ENCODE peak calls at places on chromosomes 2 and 18, in nine cellular contexts. N is nephron progenitor cell, P is Peyer's patch, E is lower lobe of right lung, J is neural crest cell, G is fibroblast of lung, K is HFF-Myc, C is RWPE1, I is upper lobe of right lung. Q is an unnamed sample.

GRCh38 chr2:172708247-172708646 is 27.4 kb upstream of the RAPGEF4 start:
- DNase-seq in N (no peak), P (no peak), E (no peak), J (no peak), G (no peak), K (no peak), C (no peak), I (no peak), Q (no peak)

GRCh38 chr2:58521803-58522602 is 280.9 kb upstream of the FANCL start:
- DNase-seq in N (no peak), P (no peak), E (no peak), J (no peak), G (peak; percentile 72), K (no peak), C (no peak), I (no peak), Q (no peak)

GRCh38 chr18:10402876-10403559 is 51.4 kb upstream of the APCDD1 start:
- DNase-seq in N (no peak), P (no peak), E (no peak), J (no peak), G (no peak), K (no peak), C (no peak), I (no peak), Q (no peak)

GRCh38 chr2:79040967-79041582 is 15.6 kb downstream of the REG3G start:
- DNase-seq in N (peak; percentile 5), P (no peak), E (no peak), J (no peak), G (no peak), K (no peak), C (peak; percentile 19), I (no peak), Q (no peak)

GRCh38 chr18:7683753-7684152 is 116.6 kb downstream of the PTPRM start:
- DNase-seq in N (no peak), P (no peak), E (no peak), J (no peak), G (no peak), K (no peak), C (no peak), I (no peak), Q (no peak)

GRCh38 chr2:71282493-71282892 is 49.1 kb upstream of the ZNF638 start:
- DNase-seq in N (no peak), P (no peak), E (no peak), J (no peak), G (no peak), K (no peak), C (no peak), I (no peak), Q (no peak)

GRCh38 chr2:240631561-240632290 is 6.4 kb downstream of the GPR35 start:
- DNase-seq in N (no peak), P (peak; percentile 39), E (no peak), J (no peak), G (no peak), K (no peak), C (no peak), I (peak; percentile 45), Q (no peak)

GRCh38 chr2:55581875-55582547 is 35.4 kb downstream of the PPP4R3B start:
- DNase-seq in N (no peak), P (no peak), E (no peak), J (no peak), G (peak; percentile 37), K (no peak), C (no peak), I (no peak), Q (no peak)

GRCh38 chr2:189439342-189439741 is 1.9 kb upstream of the WDR75 start:
- DNase-seq in N (no peak), P (no peak), E (no peak), J (no peak), G (no peak), K (no peak), C (no peak), I (no peak), Q (no peak)
- TF ChIP-seq CTCF in N (peak; percentile 30), P (peak; percentile 42), E (no peak), J (peak; percentile 51), G (no peak), K (peak; percentile 15), C (no peak), I (no peak), Q (no peak)

GRCh38 chr18:33020877-33021276 is 248.1 kb upstream of the KLHL14 start:
- DNase-seq in N (no peak), P (no peak), E (no peak), J (no peak), G (no peak), K (no peak), C (no peak), I (no peak), Q (no peak)
- TF ChIP-seq CTCF in N (no peak), P (no peak), E (no peak), J (no peak), G (no peak), K (no peak), C (no peak), I (no peak), Q (no peak)

DNA sequence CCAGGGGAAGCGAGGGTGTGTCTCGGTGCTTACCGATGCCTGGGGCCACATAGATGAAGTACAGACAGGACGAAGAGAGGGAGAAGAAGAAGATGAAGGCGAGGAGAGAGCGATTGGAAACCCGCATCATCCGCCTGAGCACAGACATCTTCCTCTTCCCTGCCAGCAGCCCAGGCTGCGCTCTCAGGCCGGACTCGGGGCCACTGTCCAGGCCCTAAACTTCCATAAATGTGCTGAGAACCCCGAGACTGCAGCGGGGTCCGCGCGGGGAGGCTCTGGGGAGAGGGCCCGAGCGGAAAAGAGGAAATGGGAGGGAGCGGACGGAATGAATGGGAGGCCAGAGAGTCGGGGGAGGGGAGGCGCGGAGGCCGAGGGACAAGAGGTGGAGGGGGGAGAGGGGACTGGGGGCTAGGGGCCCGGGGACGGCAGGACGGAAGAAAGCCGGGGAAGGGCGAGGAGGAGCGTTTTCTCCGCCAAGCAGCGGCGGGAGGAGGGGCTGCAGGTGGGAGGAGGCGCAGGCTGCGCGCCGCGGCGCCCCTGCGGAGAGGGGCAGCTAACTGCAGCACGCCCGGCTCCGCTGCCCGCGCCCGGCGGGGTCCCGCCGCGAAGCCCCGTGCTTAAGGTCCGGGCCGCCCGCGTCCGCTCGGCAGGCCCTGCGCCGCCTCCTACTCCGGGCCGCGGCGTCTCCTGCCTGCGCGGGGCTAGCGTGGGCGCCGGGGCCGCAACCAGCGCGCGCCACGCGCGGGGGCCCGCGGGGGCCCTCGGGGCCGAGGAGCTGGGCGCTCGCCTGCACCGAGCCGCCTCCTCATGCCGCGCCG is at the start of gene B4GALT6:
- DNase-seq in N (peak; percentile 74), P (peak; percentile 52), E (peak; percentile 48), J (peak; percentile 61), G (peak; percentile 50), K (no peak), C (peak; percentile 22), I (peak; percentile 64), Q (no peak)
- TF ChIP-seq CTCF in N (no peak), P (no peak), E (no peak), J (peak; percentile 20), G (no peak), K (no peak), C (no peak), I (no peak), Q (no peak)

GRCh38 chr2:207226671-207227061 is 60.9 kb upstream of the KLF7 start:
- DNase-seq in N (no peak), P (no peak), E (no peak), J (no peak), G (no peak), K (no peak), C (no peak), I (no peak), Q (no peak)
- TF ChIP-seq CTCF in N (no peak), P (no peak), E (no peak), J (no peak), G (no peak), K (no peak), C (no peak), I (no peak), Q (no peak)

GRCh38 chr2:45009303-45009927 is at the start of gene SIX2:
- DNase-seq in N (peak; percentile 93), P (peak; percentile 79), E (peak; percentile 93), J (peak; percentile 77), G (peak; percentile 91), K (peak; percentile 80), C (peak; percentile 99), I (peak; percentile 94), Q (peak; percentile 100)
- TF ChIP-seq CTCF in N (no peak), P (no peak), E (no peak), J (no peak), G (no peak), K (no peak), C (no peak), I (no peak), Q (no peak)

DNA sequence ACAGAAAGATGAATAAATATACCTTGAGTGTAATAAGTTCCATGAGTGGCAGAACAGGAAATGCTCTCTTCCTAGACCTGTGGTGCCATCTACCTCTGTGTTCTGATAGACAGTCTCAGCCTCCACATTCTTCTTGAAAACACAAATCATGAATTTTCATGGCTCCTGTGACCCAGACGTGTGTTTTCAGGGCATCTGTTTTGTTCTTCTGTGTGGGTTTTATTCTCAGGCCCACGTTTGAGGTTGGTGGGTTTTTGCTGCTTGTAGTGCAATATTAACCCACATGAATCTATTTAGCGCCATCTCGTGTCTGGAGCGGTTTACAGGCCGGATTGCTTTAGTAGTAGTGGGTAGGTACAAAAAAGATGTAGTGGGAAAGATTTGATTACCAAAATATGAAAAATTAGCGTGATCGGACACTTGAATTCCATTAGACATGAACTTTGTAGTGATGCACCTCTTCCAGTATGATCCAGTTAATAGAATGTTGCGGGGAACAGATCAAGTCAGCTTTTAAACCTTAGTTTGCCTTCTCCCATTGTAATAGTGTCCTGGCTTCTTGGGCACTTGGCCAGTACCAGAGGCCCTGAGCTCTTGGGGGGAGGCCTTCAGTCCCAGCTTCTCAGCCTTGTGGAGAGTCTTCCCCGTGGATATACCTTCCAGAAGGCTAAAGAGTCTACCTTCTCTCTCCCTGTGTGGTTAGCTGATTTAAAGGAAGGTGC is 256.5 kb downstream of the TPGS2 start:
- DNase-seq in N (peak; percentile 48), P (peak; percentile 61), E (no peak), J (peak; percentile 49), G (peak; percentile 58), K (no peak), C (peak; percentile 30), I (no peak), Q (no peak)
- TF ChIP-seq CTCF in N (peak; percentile 54), P (no peak), E (peak; percentile 45), J (peak; percentile 69), G (peak; percentile 70), K (peak; percentile 63), C (peak; percentile 79), I (peak; percentile 46), Q (peak; percentile 77)

GRCh38 chr2:145919507-145919906 is 1399.6 kb upstream of the ZEB2 start:
- DNase-seq in N (no peak), P (no peak), E (no peak), J (no peak), G (no peak), K (no peak), C (no peak), I (no peak), Q (no peak)

GRCh38 chr2:145918951-145919350 is 1399.0 kb upstream of the ZEB2 start:
- DNase-seq in N (no peak), P (no peak), E (no peak), J (no peak), G (no peak), K (no peak), C (no peak), I (no peak), Q (no peak)

GRCh38 chr2:145914716-145915115 is 1394.8 kb upstream of the ZEB2 start:
- DNase-seq in N (no peak), P (no peak), E (no peak), J (no peak), G (no peak), K (no peak), C (no peak), I (no peak), Q (no peak)

GRCh38 chr2:145916799-145917198 is 1396.9 kb upstream of the ZEB2 start:
- DNase-seq in N (no peak), P (no peak), E (no peak), J (no peak), G (no peak), K (no peak), C (no peak), I (no peak), Q (no peak)
- TF ChIP-seq CTCF in N (no peak), P (no peak), E (no peak), J (no peak), G (no peak), K (no peak), C (no peak), I (no peak), Q (no peak)